ENCODE peak calls at places on chromosomes 3 and 15, in four cellular contexts. W is tibial artery, M is lower lobe of right lung, C is upper lobe of right lung. S is an unnamed sample.
A peak's percentile ranks its signal among the peaks of the same experiment; 100 is the strongest.

GRCh38 chr3:146223401-146224373 is 27.2 kb downstream of the PLSCR4 start:
- DNase-seq in C (no peak), W (no peak), M (no peak), S (no peak)

GRCh38 chr3:51385621-51386091 is 565 bp downstream of the MANF start:
- DNase-seq in W (no peak), C (no peak), M (no peak), S (no peak)

GRCh38 chr3:18752273-18752934 is 327.3 kb upstream of the SATB1 start:
- DNase-seq in C (no peak), M (no peak), W (no peak), S (no peak)

GRCh38 chr15:34217587-34218225 is 7.1 kb upstream of the EMC4 start:
- DNase-seq in W (no peak), C (no peak), M (no peak), S (no peak)

GRCh38 chr3:181956122-181956521 is 244.4 kb downstream of the SOX2 start:
- DNase-seq in W (no peak), C (no peak), M (no peak), S (no peak)

GRCh38 chr3:161316006-161316689 is 55.2 kb downstream of the SPTSSB start:
- DNase-seq in M (no peak), C (no peak), W (no peak), S (no peak)

GRCh38 chr3:186095584-186096061 is 13.3 kb downstream of the ETV5 start:
- DNase-seq in M (peak; percentile 66), W (no peak), C (peak; percentile 74), S (no peak)

GRCh38 chr15:68430471-68431036 is 1.4 kb downstream of the ITGA11 start:
- DNase-seq in M (no peak), W (no peak), C (no peak), S (no peak)

GRCh38 chr15:42149493-42150245 is 6.8 kb downstream of the PLA2G4F start:
- DNase-seq in W (no peak), M (no peak), C (peak; percentile 66), S (no peak)

GRCh38 chr3:44342191-44342790 is 3.7 kb downstream of the TCAIM start:
- DNase-seq in W (no peak), C (no peak), M (no peak), S (no peak)

GRCh38 chr3:58633157-58633865 is 33.3 kb downstream of the FAM3D start:
- DNase-seq in W (no peak), C (no peak), M (no peak), S (peak; percentile 61)

GRCh38 chr3:28948685-28949084 is 332.2 kb upstream of the RBMS3 start:
- DNase-seq in C (no peak), W (no peak), M (no peak), S (no peak)

GRCh38 chr15:99305761-99306505 is 54.7 kb downstream of the LRRC28 start:
- DNase-seq in M (peak; percentile 50), W (peak; percentile 72), C (no peak), S (peak; percentile 88)

GRCh38 chr3:74003712-74004111 is 379.0 kb upstream of the PDZRN3 start:
- DNase-seq in M (no peak), C (no peak), W (no peak), S (no peak)

DNA sequence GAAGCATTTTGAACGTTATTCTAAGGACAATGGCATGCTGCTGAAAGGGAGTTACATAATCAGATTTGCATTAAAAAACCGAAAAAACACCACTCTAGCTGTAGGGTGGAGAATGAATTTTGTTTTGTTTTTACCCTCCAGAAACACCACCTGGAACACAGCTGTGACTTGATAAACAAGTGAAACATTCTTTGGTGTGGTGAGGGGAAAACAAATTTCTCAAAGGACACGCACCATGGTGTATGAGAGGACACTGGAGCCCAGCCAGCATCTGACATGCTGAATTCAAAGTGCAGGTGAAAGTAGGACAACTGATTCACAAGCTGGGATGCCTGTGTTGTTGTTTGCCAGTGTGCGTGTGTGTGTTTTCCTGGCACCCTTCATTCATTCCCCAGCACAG is 554.5 kb upstream of the TBL1XR1 start:
- DNase-seq in W (no peak), M (no peak), C (no peak), S (no peak)
- H3K9me3 ChIP-seq in W (no peaks in the 10 kb centered on the region), M (no peaks in the 10 kb centered on the region), C (no peaks in the 10 kb centered on the region), S (no peaks in the 10 kb centered on the region)

GRCh38 chr3:7290062-7290825 is 429.3 kb downstream of the GRM7 start:
- DNase-seq in W (no peak), C (no peak), M (no peak), S (no peak)

GRCh38 chr3:7288133-7288532 is 427.2 kb downstream of the GRM7 start:
- DNase-seq in C (no peak), M (no peak), W (no peak), S (no peak)

GRCh38 chr3:7289113-7289512 is 428.2 kb downstream of the GRM7 start:
- DNase-seq in M (no peak), W (no peak), C (no peak), S (no peak)

GRCh38 chr3:7292362-7292761 is 431.4 kb downstream of the GRM7 start:
- DNase-seq in M (no peak), C (no peak), W (no peak), S (no peak)

DNA sequence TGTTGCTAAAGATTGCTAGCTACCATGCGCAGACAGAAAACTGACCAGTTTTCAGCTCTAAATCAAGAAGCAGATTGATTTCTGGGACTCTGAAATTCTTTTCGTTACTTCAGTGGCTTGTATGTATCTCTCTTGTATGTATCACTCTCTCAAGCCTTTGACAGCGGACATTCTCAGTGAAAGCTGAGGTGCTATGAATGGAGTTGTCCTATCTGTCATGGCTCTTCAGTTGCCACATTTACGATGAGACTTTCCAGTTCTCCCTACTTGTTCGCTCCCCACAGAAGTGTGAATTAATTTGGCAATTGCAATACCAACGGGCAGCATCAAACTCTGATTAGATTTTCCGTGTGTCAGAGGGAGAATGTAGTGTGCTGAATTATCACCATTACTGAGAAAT is 432.4 kb downstream of the GRM7 start:
- DNase-seq in M (no peak), C (no peak), W (no peak), S (no peak)
- H3K4me3 ChIP-seq in M (no peak overlapping the region), C (no peak overlapping the region), W (no peak overlapping the region), S (no peak overlapping the region)

GRCh38 chr15:79923068-79923514 is 26.3 kb upstream of the MTHFS start:
- DNase-seq in W (peak; percentile 45), C (peak; percentile 91), M (peak; percentile 85), S (peak; percentile 47)

GRCh38 chr15:79922512-79923067 is 25.8 kb upstream of the MTHFS start:
- DNase-seq in M (no peak), W (no peak), C (no peak), S (peak; percentile 5)

GRCh38 chr15:79918278-79918677 is 21.5 kb upstream of the MTHFS start:
- DNase-seq in M (peak; percentile 45), C (no peak), W (no peak), S (no peak)

GRCh38 chr15:79919090-79919748 is 22.4 kb upstream of the MTHFS start:
- DNase-seq in M (no peak), C (no peak), W (no peak), S (no peak)

DNA sequence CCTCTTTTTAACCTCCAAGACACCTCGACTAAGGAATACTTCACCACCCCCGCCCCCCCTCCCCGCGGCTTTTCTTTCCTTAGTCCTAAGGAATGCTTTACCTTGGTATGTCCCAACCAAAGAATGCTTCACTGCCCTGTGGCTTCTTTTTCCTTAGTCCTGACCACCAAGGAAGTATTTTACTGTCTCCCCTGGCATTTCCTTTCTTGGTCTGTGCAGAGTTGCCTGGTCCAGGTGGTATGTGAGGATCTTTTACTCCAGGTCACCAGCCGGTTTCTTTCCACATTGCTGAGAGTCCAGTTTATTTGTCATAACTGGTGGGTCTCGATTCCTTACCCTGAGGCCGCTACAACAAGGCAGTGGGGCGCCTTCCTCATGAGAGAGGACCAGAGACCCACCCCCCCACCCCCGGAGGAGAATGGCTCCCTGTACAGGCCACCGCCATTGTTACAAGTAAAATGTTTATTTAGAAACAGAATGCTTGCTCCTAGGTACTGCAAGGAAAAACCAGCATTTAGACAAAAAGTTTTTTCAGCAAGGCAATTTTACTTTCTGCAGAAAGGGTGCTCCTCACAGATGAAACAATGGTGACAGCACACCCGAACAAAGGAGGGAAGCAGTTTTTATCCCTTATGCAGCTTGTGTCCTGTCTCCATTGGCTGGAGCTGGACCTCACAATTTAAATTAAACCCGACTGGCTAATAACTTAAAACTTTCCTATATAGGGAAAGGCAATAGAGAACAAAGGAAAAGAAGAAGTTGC is 23.1 kb upstream of the MTHFS start:
- DNase-seq in W (no peak), C (no peak), M (no peak), S (no peak)
- H3K9me3 ChIP-seq in W (peaks cover 59% of the 10 kb centered on the region), C (peaks cover 62% of the 10 kb centered on the region), M (peaks cover 63% of the 10 kb centered on the region), S (peaks cover 19% of the 10 kb centered on the region)

GRCh38 chr15:90640862-90641261 is 76.3 kb upstream of the BLM start:
- DNase-seq in C (no peak), W (no peak), M (peak; percentile 13), S (no peak)

GRCh38 chr15:90638963-90639362 is 78.2 kb upstream of the BLM start:
- DNase-seq in C (no peak), M (no peak), W (no peak), S (no peak)

GRCh38 chr15:90637693-90638092 is 79.5 kb upstream of the BLM start:
- DNase-seq in M (peak; percentile 24), C (no peak), W (no peak), S (no peak)

GRCh38 chr15:90641581-90642463 is 75.3 kb upstream of the BLM start:
- DNase-seq in W (no peak), M (peak; percentile 11), C (no peak), S (no peak)

GRCh38 chr15:90638241-90638691 is 78.9 kb upstream of the BLM start:
- DNase-seq in C (no peak), M (peak; percentile 37), W (no peak), S (no peak)
- H3K4me3 ChIP-seq in C (no peak overlapping the region), M (no peak overlapping the region), W (no peak overlapping the region), S (no peak overlapping the region)

DNA sequence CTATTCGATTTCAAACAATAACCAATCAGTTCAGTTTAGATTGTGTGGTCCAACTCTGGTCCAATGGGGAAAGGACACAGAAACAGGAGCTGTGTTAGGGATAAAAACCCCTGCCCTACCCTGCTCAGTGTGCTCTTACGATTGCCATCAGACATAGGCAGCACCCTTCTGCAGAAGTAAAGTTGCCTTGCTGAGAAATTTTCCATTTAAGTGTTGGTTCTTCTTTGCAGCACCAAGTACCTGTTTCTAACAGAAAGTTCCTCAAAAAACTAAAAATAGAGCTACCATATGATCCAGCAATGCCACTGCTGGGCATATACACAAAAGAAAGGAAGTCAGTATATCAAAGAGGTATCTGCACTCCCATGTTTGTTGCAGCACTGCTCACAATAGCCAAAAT is 206.2 kb upstream of the CNTN4 start:
- DNase-seq in M (no peak), W (no peak), C (no peak), S (no peak)
- H3K9me3 ChIP-seq in M (peaks cover 20% of the 10 kb centered on the region), W (peaks cover 19% of the 10 kb centered on the region), C (no peaks in the 10 kb centered on the region), S (no peaks in the 10 kb centered on the region)

GRCh38 chr3:154428369-154429206 is 1.4 kb downstream of the GPR149 start:
- DNase-seq in W (no peak), C (peak; percentile 59), M (no peak), S (no peak)
- H3K4me3 ChIP-seq in W (no peak overlapping the region), C (peak overlapping the region; percentile 21), M (peak overlapping the region; percentile 32), S (no peak overlapping the region)

GRCh38 chr15:45048784-45049631 is 26.0 kb downstream of the SORD start:
- DNase-seq in M (peak; percentile 59), C (no peak), W (no peak), S (no peak)

GRCh38 chr15:45050587-45050986 is 27.6 kb downstream of the SORD start:
- DNase-seq in C (no peak), M (no peak), W (no peak), S (no peak)
- H3K9me3 ChIP-seq in C (no peaks in the 10 kb centered on the region), M (no peaks in the 10 kb centered on the region), W (no peaks in the 10 kb centered on the region), S (no peaks in the 10 kb centered on the region)